ENCODE peak calls at places on chromosome 7, in five cellular contexts. One of them, this sample, is unnamed.

GRCh38 chr7:96121752-96122151 is 200.1 kb downstream of the SLC25A13 start:
- DNase-seq in cardiac muscle cell: no peak
- DNase-seq in brain microvascular endothelial cell: no peak
- DNase-seq in A549: no peak
- DNase-seq in tibial nerve: no peak
- DNase-seq in this sample: no peak

GRCh38 chr7:48299580-48300169 is 128.4 kb downstream of the ABCA13 start:
- DNase-seq in brain microvascular endothelial cell: peak; percentile 87
- DNase-seq in A549: peak; percentile 54
- DNase-seq in cardiac muscle cell: peak; percentile 73
- DNase-seq in tibial nerve: peak; percentile 50
- DNase-seq in this sample: no peak

GRCh38 chr7:16801111-16801542 is 3.7 kb downstream of the AGR2 start:
- DNase-seq in A549: peak; percentile 80
- DNase-seq in tibial nerve: no peak
- DNase-seq in cardiac muscle cell: peak; percentile 55
- DNase-seq in brain microvascular endothelial cell: peak; percentile 51
- DNase-seq in this sample: no peak

GRCh38 chr7:100102950-100103840 is 1.8 kb downstream of the AP4M1 start:
- DNase-seq in brain microvascular endothelial cell: peak; percentile 89
- DNase-seq in tibial nerve: no peak
- DNase-seq in cardiac muscle cell: no peak
- DNase-seq in A549: no peak
- DNase-seq in this sample: no peak

GRCh38 chr7:137886706-137887105 is 39.9 kb upstream of the DGKI start:
- DNase-seq in brain microvascular endothelial cell: no peak
- DNase-seq in tibial nerve: no peak
- DNase-seq in cardiac muscle cell: no peak
- DNase-seq in A549: no peak
- DNase-seq in this sample: no peak

GRCh38 chr7:35755711-35756110 is 45.1 kb upstream of the SEPTIN7 start:
- DNase-seq in brain microvascular endothelial cell: no peak
- DNase-seq in A549: no peak
- DNase-seq in tibial nerve: no peak
- DNase-seq in cardiac muscle cell: no peak
- DNase-seq in this sample: no peak

GRCh38 chr7:55555160-55555559 is 17.1 kb downstream of the VOPP1 start:
- DNase-seq in A549: no peak
- DNase-seq in cardiac muscle cell: no peak
- DNase-seq in tibial nerve: no peak
- DNase-seq in brain microvascular endothelial cell: no peak
- DNase-seq in this sample: no peak

GRCh38 chr7:106681815-106682495 is 21.0 kb upstream of the CCDC71L start:
- DNase-seq in brain microvascular endothelial cell: peak; percentile 41
- DNase-seq in A549: peak; percentile 48
- DNase-seq in tibial nerve: no peak
- DNase-seq in cardiac muscle cell: no peak
- DNase-seq in this sample: no peak

GRCh38 chr7:102303669-102304422 is 17.2 kb downstream of the SH2B2 start:
- DNase-seq in A549: no peak
- DNase-seq in brain microvascular endothelial cell: no peak
- DNase-seq in cardiac muscle cell: no peak
- DNase-seq in tibial nerve: no peak
- DNase-seq in this sample: no peak

GRCh38 chr7:80781561-80781979 is 137.3 kb downstream of the SEMA3C start:
- DNase-seq in A549: peak; percentile 76
- DNase-seq in tibial nerve: no peak
- DNase-seq in cardiac muscle cell: peak; percentile 12
- DNase-seq in brain microvascular endothelial cell: peak; percentile 65
- DNase-seq in this sample: no peak

GRCh38 chr7:93117327-93117726 is 452 bp downstream of the SAMD9 start:
- DNase-seq in A549: no peak
- DNase-seq in tibial nerve: no peak
- DNase-seq in brain microvascular endothelial cell: no peak
- DNase-seq in cardiac muscle cell: no peak
- DNase-seq in this sample: no peak

GRCh38 chr7:5687936-5688673 is 93.4 kb downstream of the RNF216 start:
- DNase-seq in brain microvascular endothelial cell: no peak
- DNase-seq in tibial nerve: no peak
- DNase-seq in cardiac muscle cell: no peak
- DNase-seq in A549: no peak
- DNase-seq in this sample: no peak

GRCh38 chr7:50953303-50953702 is 170.6 kb upstream of the GRB10 start:
- DNase-seq in A549: no peak
- DNase-seq in brain microvascular endothelial cell: no peak
- DNase-seq in tibial nerve: no peak
- DNase-seq in cardiac muscle cell: no peak
- DNase-seq in this sample: no peak

GRCh38 chr7:47349401-47349800 is 232.5 kb downstream of the TNS3 start:
- DNase-seq in tibial nerve: no peak
- DNase-seq in cardiac muscle cell: no peak
- DNase-seq in brain microvascular endothelial cell: no peak
- DNase-seq in A549: no peak
- DNase-seq in this sample: no peak

GRCh38 chr7:104174798-104175197 is 33.0 kb downstream of the ORC5 start:
- DNase-seq in brain microvascular endothelial cell: no peak
- DNase-seq in tibial nerve: no peak
- DNase-seq in A549: no peak
- DNase-seq in cardiac muscle cell: no peak
- DNase-seq in this sample: no peak

GRCh38 chr7:44265733-44266132 is 59.7 kb downstream of the CAMK2B start:
- DNase-seq in A549: no peak
- DNase-seq in brain microvascular endothelial cell: no peak
- DNase-seq in cardiac muscle cell: no peak
- DNase-seq in tibial nerve: no peak
- DNase-seq in this sample: no peak

GRCh38 chr7:95478139-95479037 is 7.4 kb upstream of the ASB4 start:
- DNase-seq in tibial nerve: no peak
- DNase-seq in cardiac muscle cell: peak; percentile 27
- DNase-seq in brain microvascular endothelial cell: peak; percentile 25
- DNase-seq in A549: peak; percentile 92
- DNase-seq in this sample: no peak

GRCh38 chr7:98852826-98853225 is 17.0 kb downstream of the TMEM130 start:
- DNase-seq in A549: no peak
- DNase-seq in cardiac muscle cell: no peak
- DNase-seq in brain microvascular endothelial cell: no peak
- DNase-seq in tibial nerve: no peak
- DNase-seq in this sample: no peak

GRCh38 chr7:76267107-76267834 is 35.2 kb upstream of the HSPB1 start:
- DNase-seq in tibial nerve: no peak
- DNase-seq in cardiac muscle cell: peak; percentile 45
- DNase-seq in A549: no peak
- DNase-seq in brain microvascular endothelial cell: no peak
- DNase-seq in this sample: no peak

GRCh38 chr7:6653101-6653995 is 16.2 kb downstream of the ZNF316 start:
- DNase-seq in A549: no peak
- DNase-seq in cardiac muscle cell: no peak
- DNase-seq in tibial nerve: no peak
- DNase-seq in brain microvascular endothelial cell: no peak
- DNase-seq in this sample: no peak

GRCh38 chr7:146647444-146647843 is 530.8 kb downstream of the CNTNAP2 start:
- DNase-seq in cardiac muscle cell: no peak
- DNase-seq in A549: no peak
- DNase-seq in brain microvascular endothelial cell: no peak
- DNase-seq in tibial nerve: no peak
- DNase-seq in this sample: no peak

GRCh38 chr7:86964973-86965726 is 94.3 kb downstream of the ELAPOR2 start:
- DNase-seq in brain microvascular endothelial cell: no peak
- DNase-seq in cardiac muscle cell: no peak
- DNase-seq in A549: no peak
- DNase-seq in tibial nerve: no peak
- DNase-seq in this sample: no peak

GRCh38 chr7:115410972-115411686 is 489.2 kb downstream of the MDFIC start:
- DNase-seq in A549: no peak
- DNase-seq in cardiac muscle cell: no peak
- DNase-seq in brain microvascular endothelial cell: no peak
- DNase-seq in tibial nerve: no peak
- DNase-seq in this sample: no peak

GRCh38 chr7:73715648-73716317 is 3.7 kb downstream of the STX1A start:
- DNase-seq in cardiac muscle cell: peak; percentile 22
- DNase-seq in brain microvascular endothelial cell: peak; percentile 97
- DNase-seq in tibial nerve: no peak
- DNase-seq in A549: peak; percentile 98
- DNase-seq in this sample: no peak

GRCh38 chr7:95577137-95577536 is 19.2 kb downstream of the PDK4 start:
- DNase-seq in tibial nerve: no peak
- DNase-seq in A549: no peak
- DNase-seq in cardiac muscle cell: no peak
- DNase-seq in brain microvascular endothelial cell: no peak
- DNase-seq in this sample: no peak

GRCh38 chr7:118053353-118053752 is 130.6 kb upstream of the LSM8 start:
- DNase-seq in brain microvascular endothelial cell: no peak
- DNase-seq in tibial nerve: no peak
- DNase-seq in cardiac muscle cell: no peak
- DNase-seq in A549: no peak
- DNase-seq in this sample: no peak

GRCh38 chr7:142788303-142789286 is 17.8 kb downstream of the PRSS2 start:
- DNase-seq in brain microvascular endothelial cell: no peak
- DNase-seq in A549: no peak
- DNase-seq in tibial nerve: no peak
- DNase-seq in cardiac muscle cell: no peak
- DNase-seq in this sample: no peak

GRCh38 chr7:85773116-85773783 is 586.4 kb upstream of the SEMA3D start:
- DNase-seq in tibial nerve: no peak
- DNase-seq in brain microvascular endothelial cell: peak; percentile 7
- DNase-seq in cardiac muscle cell: no peak
- DNase-seq in A549: no peak
- DNase-seq in this sample: no peak

GRCh38 chr7:135957627-135958026 is 19.5 kb downstream of the MTPN start:
- DNase-seq in cardiac muscle cell: no peak
- DNase-seq in brain microvascular endothelial cell: no peak
- DNase-seq in tibial nerve: no peak
- DNase-seq in A549: no peak
- DNase-seq in this sample: no peak
- H3K27ac ChIP-seq in cardiac muscle cell: peak overlapping the region; percentile 74
- H3K27ac ChIP-seq in brain microvascular endothelial cell: no peak overlapping the region
- H3K27ac ChIP-seq in tibial nerve: no peak overlapping the region
- H3K27ac ChIP-seq in A549: no peak overlapping the region
- H3K27ac ChIP-seq in this sample: no peak overlapping the region

GRCh38 chr7:18900801-18901200 is 216.6 kb downstream of the TWIST1 start:
- DNase-seq in tibial nerve: no peak
- DNase-seq in A549: no peak
- DNase-seq in brain microvascular endothelial cell: no peak
- DNase-seq in cardiac muscle cell: no peak
- DNase-seq in this sample: no peak
- H3K27ac ChIP-seq in tibial nerve: no peak overlapping the region
- H3K27ac ChIP-seq in A549: no peak overlapping the region
- H3K27ac ChIP-seq in brain microvascular endothelial cell: no peak overlapping the region
- H3K27ac ChIP-seq in cardiac muscle cell: no peak overlapping the region
- H3K27ac ChIP-seq in this sample: no peak overlapping the region

GRCh38 chr7:144854839-144855424 is 19.1 kb upstream of the TPK1 start:
- DNase-seq in cardiac muscle cell: peak; percentile 55
- DNase-seq in A549: peak; percentile 52
- DNase-seq in tibial nerve: no peak
- DNase-seq in brain microvascular endothelial cell: peak; percentile 5
- DNase-seq in this sample: no peak
- H3K27ac ChIP-seq in cardiac muscle cell: no peak overlapping the region
- H3K27ac ChIP-seq in A549: no peak overlapping the region
- H3K27ac ChIP-seq in tibial nerve: no peak overlapping the region
- H3K27ac ChIP-seq in brain microvascular endothelial cell: no peak overlapping the region
- H3K27ac ChIP-seq in this sample: no peak overlapping the region

DNA sequence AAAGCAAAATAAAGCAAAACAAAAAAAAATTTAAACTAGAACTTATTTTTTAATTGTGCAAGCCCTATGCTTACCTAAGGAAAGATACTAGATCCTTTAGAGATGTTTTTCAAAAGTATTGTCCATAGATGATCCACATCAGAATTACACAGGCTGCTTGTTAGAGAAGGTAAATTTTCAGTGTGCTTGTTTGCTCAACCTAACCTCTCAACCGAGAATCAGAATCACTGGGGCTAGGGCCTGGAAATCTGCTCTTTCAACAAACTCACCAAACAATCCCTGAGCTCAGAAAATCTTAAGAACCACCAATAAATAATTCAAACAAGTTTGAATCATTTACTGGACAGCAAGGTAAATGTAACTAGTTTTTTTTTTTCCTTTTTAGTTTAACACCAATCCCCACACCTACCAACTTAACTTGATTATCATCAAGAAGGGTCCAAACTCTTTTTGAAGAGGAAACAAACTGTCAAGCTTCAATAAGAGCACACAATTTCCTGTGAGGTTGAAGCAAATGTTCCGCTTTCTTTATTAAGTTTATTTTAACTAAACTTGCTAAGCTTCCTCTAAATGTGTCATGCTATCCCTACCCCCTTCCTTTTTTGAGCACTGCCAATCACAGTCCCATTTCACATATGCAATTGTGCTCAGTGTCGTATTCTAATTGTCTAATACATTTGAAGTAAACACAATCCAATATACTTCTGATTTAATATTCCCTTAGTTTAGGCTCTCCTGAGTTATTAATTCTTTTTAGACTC is 7.4 kb upstream of the TSPAN33 start:
- DNase-seq in tibial nerve: no peak
- DNase-seq in A549: no peak
- DNase-seq in cardiac muscle cell: no peak
- DNase-seq in brain microvascular endothelial cell: no peak
- DNase-seq in this sample: no peak
- H3K27ac ChIP-seq in tibial nerve: no peak overlapping the region
- H3K27ac ChIP-seq in A549: no peak overlapping the region
- H3K27ac ChIP-seq in cardiac muscle cell: no peak overlapping the region
- H3K27ac ChIP-seq in brain microvascular endothelial cell: no peak overlapping the region
- H3K27ac ChIP-seq in this sample: no peak overlapping the region

GRCh38 chr7:37247881-37248280 is 200.8 kb downstream of the ELMO1 start:
- DNase-seq in brain microvascular endothelial cell: peak; percentile 16
- DNase-seq in tibial nerve: no peak
- DNase-seq in A549: peak; percentile 13
- DNase-seq in cardiac muscle cell: peak; percentile 35
- DNase-seq in this sample: no peak
- H3K27ac ChIP-seq in brain microvascular endothelial cell: no peak overlapping the region
- H3K27ac ChIP-seq in tibial nerve: peak overlapping the region; percentile 72
- H3K27ac ChIP-seq in A549: no peak overlapping the region
- H3K27ac ChIP-seq in cardiac muscle cell: no peak overlapping the region
- H3K27ac ChIP-seq in this sample: no peak overlapping the region

This sample was measured in ascending aorta.